ENCODE peak calls at places on chromosomes 4 and X, in nine cellular contexts. R, X, M, B, F, A, Q, H and C are unnamed samples.

GRCh38 chr4:45317276-45317675 is 590.9 kb upstream of the GNPDA2 start:
- DNase-seq in R (no peak), X (peak), M (no peak), B (no peak), F (no peak), A (peak), Q (peak), H (peak), C (peak)

GRCh38 chrX:49185062-49185394 is 1.1 kb downstream of the PRICKLE3 start:
- DNase-seq in R (no peak), X (no peak), M (no peak), B (no peak), F (no peak), A (no peak), Q (no peak), H (no peak), C (no peak)

GRCh38 chr4:74531952-74532794 is 87.2 kb downstream of the AREG start:
- DNase-seq in R (no peak), X (peak), M (peak), B (peak), F (no peak), A (peak), Q (peak), H (peak), C (peak)

GRCh38 chr4:177125656-177126055 is 184.0 kb upstream of the NEIL3 start:
- DNase-seq in R (no peak), X (no peak), M (no peak), B (no peak), F (no peak), A (no peak), Q (peak), H (no peak), C (no peak)

GRCh38 chr4:95552942-95553550 is 4.3 kb upstream of the UNC5C start:
- DNase-seq in R (no peak), X (no peak), M (no peak), B (no peak), F (no peak), A (no peak), Q (no peak), H (no peak), C (no peak)

GRCh38 chrX:122268353-122268752 is 915.7 kb upstream of the GRIA3 start:
- DNase-seq in R (no peak), X (no peak), M (no peak), B (no peak), F (no peak), A (no peak), Q (no peak), H (no peak), C (no peak)

GRCh38 chr4:83866821-83867220 is 330.9 kb downstream of the GPAT3 start:
- DNase-seq in R (no peak), X (no peak), M (no peak), B (no peak), F (no peak), A (no peak), Q (peak), H (no peak), C (no peak)

GRCh38 chr4:63275491-63275890 is 1133.8 kb downstream of the TECRL start:
- DNase-seq in R (no peak), X (no peak), M (no peak), B (no peak), F (no peak), A (no peak), Q (no peak), H (no peak), C (no peak)

GRCh38 chr4:26086621-26087068 is 172.6 kb downstream of the SMIM20 start:
- DNase-seq in R (no peak), X (peak), M (no peak), B (no peak), F (no peak), A (no peak), Q (no peak), H (peak), C (no peak)

GRCh38 chrX:134999469-134999868 is 8.7 kb downstream of the SMIM10 start:
- DNase-seq in R (no peak), X (peak), M (no peak), B (no peak), F (no peak), A (peak), Q (peak), H (peak), C (peak)

GRCh38 chr4:123524958-123525628 is 128.5 kb downstream of the SPRY1 start:
- DNase-seq in R (no peak), X (no peak), M (no peak), B (no peak), F (no peak), A (no peak), Q (no peak), H (no peak), C (no peak)

GRCh38 chrX:150197388-150197787 is 165.7 kb upstream of the MAMLD1 start:
- DNase-seq in R (no peak), X (no peak), M (no peak), B (no peak), F (no peak), A (no peak), Q (no peak), H (no peak), C (no peak)

GRCh38 chr4:176631611-176632010 is 161.1 kb downstream of the VEGFC start:
- DNase-seq in R (no peak), X (peak), M (no peak), B (no peak), F (no peak), A (no peak), Q (no peak), H (no peak), C (no peak)

GRCh38 chr4:54433686-54434085 is 204.6 kb downstream of the PDGFRA start:
- DNase-seq in R (no peak), X (peak), M (no peak), B (peak), F (no peak), A (no peak), Q (peak), H (peak), C (no peak)

GRCh38 chr4:60934896-60935295 is 265.2 kb upstream of the ADGRL3 start:
- DNase-seq in R (no peak), X (no peak), M (no peak), B (no peak), F (no peak), A (no peak), Q (no peak), H (no peak), C (no peak)

GRCh38 chr4:114277690-114278089 is 298.2 kb upstream of the ARSJ start:
- DNase-seq in R (no peak), X (peak), M (no peak), B (peak), F (no peak), A (no peak), Q (peak), H (peak), C (peak)

GRCh38 chr4:94412019-94413017 is 39.4 kb upstream of the PDLIM5 start:
- DNase-seq in R (peak), X (peak), M (no peak), B (peak), F (peak), A (peak), Q (peak), H (peak), C (peak)

GRCh38 chrX:44585866-44586265 is 43.2 kb upstream of the FUNDC1 start:
- DNase-seq in R (no peak), X (no peak), M (no peak), B (no peak), F (no peak), A (no peak), Q (peak), H (no peak), C (no peak)

GRCh38 chrX:129553619-129554288 is 13.7 kb downstream of the OCRL start:
- DNase-seq in R (no peak), X (no peak), M (no peak), B (no peak), F (no peak), A (no peak), Q (no peak), H (no peak), C (no peak)

GRCh38 chrX:109872021-109872730 is 130.7 kb upstream of the TMEM164 start:
- DNase-seq in R (no peak), X (peak), M (no peak), B (no peak), F (no peak), A (no peak), Q (no peak), H (peak), C (peak)

GRCh38 chrX:311156-312129 is 7.2 kb downstream of the GTPBP6 start:
- DNase-seq in R (no peak), X (no peak), M (no peak), B (no peak), F (no peak), A (no peak), Q (no peak), H (no peak), C (no peak)

GRCh38 chr4:6703786-6704185 is 5.9 kb downstream of the MRFAP1L1 start:
- DNase-seq in R (no peak), X (peak), M (no peak), B (no peak), F (no peak), A (no peak), Q (no peak), H (no peak), C (no peak)

GRCh38 chrX:71923516-71923915 is 12.9 kb downstream of the NHSL2 start:
- DNase-seq in R (no peak), X (peak), M (no peak), B (no peak), F (no peak), A (no peak), Q (peak), H (peak), C (no peak)

GRCh38 chr4:4504783-4505182 is 37.1 kb downstream of the STX18 start:
- DNase-seq in R (no peak), X (no peak), M (no peak), B (no peak), F (no peak), A (no peak), Q (no peak), H (no peak), C (no peak)

GRCh38 chr4:139556071-139556734 is at the start of gene SETD7:
- DNase-seq in R (no peak), X (peak), M (peak), B (peak), F (no peak), A (peak), Q (peak), H (peak), C (peak)

DNA sequence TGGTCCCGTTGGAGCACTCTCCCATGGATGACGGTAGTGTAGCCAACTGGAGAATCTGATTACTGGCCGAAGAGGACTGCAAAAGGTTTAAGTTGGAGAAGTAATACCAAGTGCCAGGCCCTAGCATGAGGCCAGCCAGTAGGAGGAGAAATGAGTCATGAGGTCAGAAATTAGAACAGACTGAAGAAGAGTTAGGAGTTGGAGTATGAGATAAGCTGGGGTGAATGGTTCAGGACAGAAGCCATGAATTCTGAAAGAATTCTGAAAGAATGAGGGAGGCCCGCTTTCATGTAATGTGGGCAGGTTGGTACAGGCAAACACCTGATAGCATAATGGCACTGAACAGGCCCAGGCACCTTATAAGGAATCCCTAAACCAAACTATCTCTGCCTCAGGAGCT is 18.4 kb upstream of the STK26 start:
- DNase-seq in R (no peak), X (peak), M (no peak), B (no peak), F (no peak), A (no peak), Q (peak), H (no peak), C (no peak)
- TF ChIP-seq CTCF in R (no peak), X (no peak), M (no peak), B (no peak), F (no peak), A (no peak), Q (no peak), H (no peak), C (no peak)

GRCh38 chr4:40579983-40580382 is 49.7 kb downstream of the RBM47 start:
- DNase-seq in R (no peak), X (peak), M (no peak), B (no peak), F (peak), A (no peak), Q (peak), H (peak), C (peak)

GRCh38 chr4:40577588-40578253 is 51.9 kb downstream of the RBM47 start:
- DNase-seq in R (no peak), X (no peak), M (no peak), B (no peak), F (no peak), A (no peak), Q (no peak), H (peak), C (no peak)

GRCh38 chr4:40573593-40574311 is 55.9 kb downstream of the RBM47 start:
- DNase-seq in R (no peak), X (no peak), M (no peak), B (no peak), F (no peak), A (no peak), Q (no peak), H (peak), C (no peak)

GRCh38 chr4:40575846-40576245 is 53.8 kb downstream of the RBM47 start:
- DNase-seq in R (no peak), X (no peak), M (no peak), B (no peak), F (no peak), A (peak), Q (no peak), H (peak), C (no peak)

DNA sequence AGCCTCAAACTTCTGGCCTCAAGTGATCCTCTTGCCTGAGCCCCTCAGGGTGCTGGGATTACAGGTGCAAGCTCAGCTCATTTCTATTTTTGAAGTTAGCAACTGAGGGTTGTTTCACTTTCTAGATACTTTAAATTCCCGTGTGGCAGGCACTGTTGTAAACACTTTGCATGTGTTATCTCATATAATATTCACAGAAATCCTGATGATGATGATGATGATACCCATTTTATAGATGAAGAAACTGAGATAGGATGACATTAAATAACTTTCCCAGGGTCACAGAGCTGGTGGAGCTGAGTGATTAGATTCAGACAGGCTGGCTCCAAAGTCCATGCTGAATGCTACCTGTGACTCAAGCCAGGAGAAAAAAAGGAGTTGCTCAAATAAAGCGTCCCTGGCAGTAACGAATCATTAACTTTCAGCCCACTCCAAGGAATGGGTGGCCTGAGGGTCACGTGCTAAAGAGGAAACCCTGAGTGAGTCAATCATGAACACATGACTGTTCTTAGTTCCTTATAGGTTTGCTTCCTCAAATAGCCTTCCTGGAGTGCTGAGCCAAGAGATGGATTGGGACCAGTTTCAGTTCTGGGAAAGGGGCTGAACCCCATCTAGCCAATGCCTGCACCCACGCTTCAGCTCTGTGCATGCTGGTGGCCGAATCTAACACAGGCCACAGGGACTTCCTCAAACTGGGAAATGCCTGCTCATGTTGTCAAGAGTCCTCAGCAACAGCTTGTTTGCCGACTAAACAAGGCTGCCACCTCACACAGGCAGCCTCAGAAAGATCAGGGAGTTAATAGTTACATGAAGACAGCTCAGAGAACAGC is 52.8 kb downstream of the RBM47 start:
- DNase-seq in R (peak), X (peak), M (peak), B (peak), F (peak), A (peak), Q (peak), H (peak), C (no peak)
- H3K4me3 ChIP-seq in R (no peak), X (no peak), M (no peak), B (no peak), F (no peak), A (no peak), Q (peak), H (peak), C (no peak)

GRCh38 chr4:178395798-178396197 is 953.6 kb upstream of the AGA start:
- DNase-seq in R (no peak), X (no peak), M (no peak), B (no peak), F (no peak), A (no peak), Q (peak), H (no peak), C (no peak)
- TF ChIP-seq CTCF in R (no peak), X (no peak), M (no peak), B (peak), F (no peak), A (no peak), Q (no peak), H (no peak), C (no peak)

DNA sequence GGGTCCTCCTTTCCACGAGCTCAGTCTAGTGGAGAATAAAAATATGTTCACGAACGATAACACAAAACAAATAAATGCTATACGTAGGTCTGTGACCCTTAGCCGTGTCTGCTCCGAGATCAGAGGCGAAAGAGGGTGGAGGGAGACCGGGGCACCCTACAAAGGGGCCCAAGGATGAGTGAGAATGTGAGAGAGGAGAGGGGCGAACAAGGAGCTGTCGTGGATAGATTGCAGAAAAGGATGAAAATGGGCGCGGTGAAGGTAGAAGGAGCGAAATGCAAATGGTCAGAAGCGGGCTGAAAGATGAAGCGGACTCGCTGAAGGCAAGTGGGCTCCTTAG is 6.2 kb upstream of the ZBTB33 start:
- DNase-seq in R (no peak), X (no peak), M (no peak), B (no peak), F (no peak), A (no peak), Q (no peak), H (no peak), C (no peak)
- H3K4me3 ChIP-seq in R (peak), X (peak), M (peak), B (peak), F (peak), A (peak), Q (peak), H (peak), C (peak)

GRCh38 chr4:14130551-14130950 is 503.0 kb upstream of the BOD1L1 start:
- DNase-seq in R (no peak), X (no peak), M (no peak), B (peak), F (peak), A (no peak), Q (no peak), H (peak), C (no peak)

GRCh38 chr4:14125375-14126129 is 498.0 kb upstream of the BOD1L1 start:
- DNase-seq in R (no peak), X (peak), M (no peak), B (no peak), F (no peak), A (no peak), Q (no peak), H (no peak), C (no peak)
- TF ChIP-seq CTCF in R (no peak), X (no peak), M (no peak), B (no peak), F (no peak), A (no peak), Q (no peak), H (no peak), C (no peak)

GRCh38 chr4:92953462-92953861 is 649.7 kb downstream of the GRID2 start:
- DNase-seq in R (no peak), X (no peak), M (no peak), B (no peak), F (no peak), A (no peak), Q (peak), H (no peak), C (no peak)
- H3K4me3 ChIP-seq in R (no peak), X (no peak), M (no peak), B (no peak), F (no peak), A (no peak), Q (no peak), H (no peak), C (no peak)

GRCh38 chr4:97987019-97987648 is 156.1 kb downstream of the STPG2 start:
- DNase-seq in R (no peak), X (peak), M (no peak), B (no peak), F (no peak), A (peak), Q (peak), H (peak), C (peak)
- TF ChIP-seq CTCF in R (no peak), X (peak), M (peak), B (peak), F (no peak), A (peak), Q (peak), H (peak), C (peak)

GRCh38 chr4:43843501-43843900 is 605.1 kb downstream of the KCTD8 start:
- DNase-seq in R (no peak), X (no peak), M (peak), B (peak), F (no peak), A (no peak), Q (no peak), H (no peak), C (peak)
- H3K4me3 ChIP-seq in R (no peak), X (no peak), M (no peak), B (no peak), F (no peak), A (no peak), Q (no peak), H (no peak), C (no peak)

GRCh38 chrX:108582151-108582550 is 142.5 kb downstream of the COL4A5 start:
- DNase-seq in R (no peak), X (no peak), M (no peak), B (no peak), F (no peak), A (no peak), Q (no peak), H (no peak), C (no peak)

GRCh38 chrX:108590496-108590895 is 145.9 kb downstream of the IRS4 start:
- DNase-seq in R (no peak), X (no peak), M (no peak), B (no peak), F (no peak), A (no peak), Q (no peak), H (no peak), C (no peak)

GRCh38 chrX:108584617-108585211 is 145.1 kb downstream of the COL4A5 start:
- DNase-seq in R (no peak), X (peak), M (no peak), B (no peak), F (no peak), A (peak), Q (peak), H (no peak), C (no peak)
- TF ChIP-seq CTCF in R (peak), X (peak), M (no peak), B (peak), F (peak), A (peak), Q (peak), H (peak), C (peak)

DNA sequence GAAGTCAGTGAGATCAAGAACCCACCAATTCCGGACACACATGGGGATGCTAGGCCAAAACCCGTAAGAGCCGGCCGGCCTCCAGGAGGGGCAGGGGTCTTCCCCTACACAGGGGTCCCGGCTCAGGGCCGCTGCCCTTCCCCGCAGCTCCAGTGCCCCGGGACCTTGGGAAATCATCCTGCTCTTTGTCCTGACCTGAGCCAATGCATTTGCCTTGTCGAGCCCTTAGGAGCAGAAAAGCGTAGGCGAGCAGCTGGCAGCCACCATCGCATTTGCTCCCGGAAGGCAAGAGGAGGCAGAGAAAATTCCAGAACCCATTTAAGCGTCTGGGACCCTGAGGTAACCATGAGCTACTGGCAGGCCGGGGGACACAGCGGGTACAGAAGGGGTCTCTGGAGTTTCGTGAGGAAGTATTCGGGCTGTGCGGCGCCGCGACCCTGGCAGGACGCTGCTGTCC is 7.4 kb upstream of the TNIP2 start:
- DNase-seq in R (no peak), X (peak), M (no peak), B (no peak), F (no peak), A (no peak), Q (no peak), H (peak), C (no peak)
- H3K4me3 ChIP-seq in R (peak), X (peak), M (peak), B (peak), F (peak), A (no peak), Q (peak), H (peak), C (peak)